ENCODE peak calls at places on chromosomes 4 and X, in seven cellular contexts. One of them, this sample, is unnamed.

GRCh38 chr4:1278336-1278670 is 11.4 kb upstream of the MAEA start:
- DNase-seq in Panc1: peak
- DNase-seq in WTC11: no peak
- DNase-seq in dorsolateral prefrontal cortex: no peak
- DNase-seq in transverse colon: no peak
- DNase-seq in mesothelial cell of epicardium: no peak
- DNase-seq in coronary artery: peak
- DNase-seq in this sample: no peak

GRCh38 chr4:158814207-158814606 is 45.4 kb downstream of the FNIP2 start:
- DNase-seq in dorsolateral prefrontal cortex: no peak
- DNase-seq in coronary artery: no peak
- DNase-seq in transverse colon: no peak
- DNase-seq in WTC11: no peak
- DNase-seq in Panc1: no peak
- DNase-seq in mesothelial cell of epicardium: no peak
- DNase-seq in this sample: no peak

GRCh38 chrX:1554469-1555210 is 17.7 kb upstream of the P2RY8 start:
- DNase-seq in dorsolateral prefrontal cortex: no peak
- DNase-seq in mesothelial cell of epicardium: peak
- DNase-seq in Panc1: no peak
- DNase-seq in WTC11: no peak
- DNase-seq in transverse colon: no peak
- DNase-seq in coronary artery: no peak
- DNase-seq in this sample: no peak

GRCh38 chrX:38879631-38880220 is 78.5 kb downstream of the MID1IP1 start:
- DNase-seq in dorsolateral prefrontal cortex: no peak
- DNase-seq in Panc1: no peak
- DNase-seq in mesothelial cell of epicardium: no peak
- DNase-seq in transverse colon: peak
- DNase-seq in coronary artery: no peak
- DNase-seq in WTC11: no peak
- DNase-seq in this sample: no peak

GRCh38 chr4:161564230-161564834 is 599.5 kb downstream of the FSTL5 start:
- DNase-seq in dorsolateral prefrontal cortex: no peak
- DNase-seq in mesothelial cell of epicardium: no peak
- DNase-seq in coronary artery: no peak
- DNase-seq in transverse colon: no peak
- DNase-seq in Panc1: no peak
- DNase-seq in WTC11: no peak
- DNase-seq in this sample: no peak

GRCh38 chrX:112587194-112587593 is 92.5 kb downstream of the LHFPL1 start:
- DNase-seq in mesothelial cell of epicardium: no peak
- DNase-seq in transverse colon: no peak
- DNase-seq in WTC11: no peak
- DNase-seq in coronary artery: no peak
- DNase-seq in dorsolateral prefrontal cortex: no peak
- DNase-seq in Panc1: no peak
- DNase-seq in this sample: no peak

GRCh38 chr4:151540728-151541437 is 131.9 kb downstream of the FHIP1A start:
- DNase-seq in mesothelial cell of epicardium: peak
- DNase-seq in transverse colon: peak
- DNase-seq in dorsolateral prefrontal cortex: no peak
- DNase-seq in WTC11: no peak
- DNase-seq in Panc1: peak
- DNase-seq in coronary artery: no peak
- DNase-seq in this sample: no peak

GRCh38 chr4:153471691-153472080 is 5.5 kb downstream of the TMEM131L start:
- DNase-seq in WTC11: no peak
- DNase-seq in mesothelial cell of epicardium: no peak
- DNase-seq in coronary artery: no peak
- DNase-seq in transverse colon: no peak
- DNase-seq in Panc1: no peak
- DNase-seq in dorsolateral prefrontal cortex: no peak
- DNase-seq in this sample: no peak

GRCh38 chr4:139943277-139943676 is 210.7 kb downstream of the MAML3 start:
- DNase-seq in dorsolateral prefrontal cortex: no peak
- DNase-seq in mesothelial cell of epicardium: no peak
- DNase-seq in coronary artery: no peak
- DNase-seq in Panc1: no peak
- DNase-seq in WTC11: no peak
- DNase-seq in transverse colon: no peak
- DNase-seq in this sample: no peak

GRCh38 chr4:183483997-183484396 is 20.9 kb upstream of the ING2 start:
- DNase-seq in WTC11: no peak
- DNase-seq in mesothelial cell of epicardium: no peak
- DNase-seq in coronary artery: no peak
- DNase-seq in dorsolateral prefrontal cortex: no peak
- DNase-seq in Panc1: no peak
- DNase-seq in transverse colon: no peak
- DNase-seq in this sample: no peak

GRCh38 chrX:69136546-69137331 is 28.5 kb downstream of the PJA1 start:
- DNase-seq in dorsolateral prefrontal cortex: no peak
- DNase-seq in Panc1: no peak
- DNase-seq in mesothelial cell of epicardium: no peak
- DNase-seq in WTC11: peak
- DNase-seq in coronary artery: no peak
- DNase-seq in transverse colon: no peak
- DNase-seq in this sample: no peak

GRCh38 chr4:181952478-181952877 is 290.7 kb upstream of the TENM3 start:
- DNase-seq in transverse colon: peak
- DNase-seq in mesothelial cell of epicardium: peak
- DNase-seq in coronary artery: no peak
- DNase-seq in WTC11: no peak
- DNase-seq in Panc1: no peak
- DNase-seq in dorsolateral prefrontal cortex: no peak
- DNase-seq in this sample: no peak

GRCh38 chr4:145061325-145061920 is 36.6 kb downstream of the ANAPC10 start:
- DNase-seq in dorsolateral prefrontal cortex: no peak
- DNase-seq in mesothelial cell of epicardium: no peak
- DNase-seq in transverse colon: no peak
- DNase-seq in WTC11: no peak
- DNase-seq in coronary artery: no peak
- DNase-seq in Panc1: peak
- DNase-seq in this sample: no peak

GRCh38 chr4:141158219-141158618 is 24.9 kb upstream of the RNF150 start:
- DNase-seq in WTC11: no peak
- DNase-seq in mesothelial cell of epicardium: no peak
- DNase-seq in coronary artery: no peak
- DNase-seq in transverse colon: no peak
- DNase-seq in Panc1: peak
- DNase-seq in dorsolateral prefrontal cortex: no peak
- DNase-seq in this sample: no peak

GRCh38 chr4:24527371-24527770 is 57.0 kb downstream of the DHX15 start:
- DNase-seq in coronary artery: no peak
- DNase-seq in dorsolateral prefrontal cortex: no peak
- DNase-seq in transverse colon: no peak
- DNase-seq in Panc1: no peak
- DNase-seq in mesothelial cell of epicardium: no peak
- DNase-seq in WTC11: no peak
- DNase-seq in this sample: no peak

GRCh38 chr4:182874158-182874855 is 42.9 kb downstream of the DCTD start:
- DNase-seq in Panc1: no peak
- DNase-seq in WTC11: no peak
- DNase-seq in mesothelial cell of epicardium: no peak
- DNase-seq in transverse colon: no peak
- DNase-seq in dorsolateral prefrontal cortex: no peak
- DNase-seq in coronary artery: no peak
- DNase-seq in this sample: no peak

GRCh38 chrX:103248553-103248952 is 6.4 kb downstream of the TCEAL8 start:
- DNase-seq in WTC11: no peak
- DNase-seq in coronary artery: no peak
- DNase-seq in dorsolateral prefrontal cortex: no peak
- DNase-seq in mesothelial cell of epicardium: no peak
- DNase-seq in Panc1: no peak
- DNase-seq in transverse colon: no peak
- DNase-seq in this sample: no peak
- TF ChIP-seq CTCF in WTC11: no peak
- TF ChIP-seq CTCF in coronary artery: no peak
- TF ChIP-seq CTCF in dorsolateral prefrontal cortex: peak
- TF ChIP-seq CTCF in mesothelial cell of epicardium: peak
- TF ChIP-seq CTCF in Panc1: peak
- TF ChIP-seq CTCF in transverse colon: no peak
- TF ChIP-seq CTCF in this sample: peak

GRCh38 chrX:115547448-115547847 is 13.5 kb upstream of the PLS3 start:
- DNase-seq in Panc1: no peak
- DNase-seq in mesothelial cell of epicardium: no peak
- DNase-seq in transverse colon: no peak
- DNase-seq in dorsolateral prefrontal cortex: no peak
- DNase-seq in coronary artery: no peak
- DNase-seq in WTC11: no peak
- DNase-seq in this sample: no peak
- TF ChIP-seq CTCF in Panc1: peak
- TF ChIP-seq CTCF in mesothelial cell of epicardium: no peak
- TF ChIP-seq CTCF in transverse colon: no peak
- TF ChIP-seq CTCF in dorsolateral prefrontal cortex: no peak
- TF ChIP-seq CTCF in coronary artery: no peak
- TF ChIP-seq CTCF in WTC11: no peak
- TF ChIP-seq CTCF in this sample: peak

GRCh38 chrX:10254746-10255145 is 98.0 kb downstream of the CLCN4 start:
- DNase-seq in dorsolateral prefrontal cortex: no peak
- DNase-seq in mesothelial cell of epicardium: no peak
- DNase-seq in WTC11: no peak
- DNase-seq in transverse colon: no peak
- DNase-seq in coronary artery: no peak
- DNase-seq in Panc1: no peak
- DNase-seq in this sample: no peak
- TF ChIP-seq CTCF in dorsolateral prefrontal cortex: peak
- TF ChIP-seq CTCF in mesothelial cell of epicardium: no peak
- TF ChIP-seq CTCF in WTC11: no peak
- TF ChIP-seq CTCF in transverse colon: peak
- TF ChIP-seq CTCF in coronary artery: no peak
- TF ChIP-seq CTCF in Panc1: peak
- TF ChIP-seq CTCF in this sample: peak

GRCh38 chr4:98630804-98631454 is 27.5 kb downstream of the TSPAN5 start:
- DNase-seq in transverse colon: no peak
- DNase-seq in mesothelial cell of epicardium: no peak
- DNase-seq in WTC11: no peak
- DNase-seq in coronary artery: no peak
- DNase-seq in Panc1: no peak
- DNase-seq in dorsolateral prefrontal cortex: no peak
- DNase-seq in this sample: no peak
- TF ChIP-seq CTCF in transverse colon: no peak
- TF ChIP-seq CTCF in mesothelial cell of epicardium: no peak
- TF ChIP-seq CTCF in WTC11: no peak
- TF ChIP-seq CTCF in coronary artery: no peak
- TF ChIP-seq CTCF in Panc1: peak
- TF ChIP-seq CTCF in dorsolateral prefrontal cortex: peak
- TF ChIP-seq CTCF in this sample: peak

GRCh38 chrX:125289209-125289608 is 30.5 kb upstream of the TEX13C start:
- DNase-seq in dorsolateral prefrontal cortex: no peak
- DNase-seq in WTC11: no peak
- DNase-seq in mesothelial cell of epicardium: no peak
- DNase-seq in Panc1: no peak
- DNase-seq in transverse colon: no peak
- DNase-seq in coronary artery: no peak
- DNase-seq in this sample: no peak

GRCh38 chrX:125288343-125288742 is 31.3 kb upstream of the TEX13C start:
- DNase-seq in transverse colon: no peak
- DNase-seq in dorsolateral prefrontal cortex: no peak
- DNase-seq in coronary artery: no peak
- DNase-seq in WTC11: no peak
- DNase-seq in mesothelial cell of epicardium: no peak
- DNase-seq in Panc1: no peak
- DNase-seq in this sample: no peak

GRCh38 chrX:125291124-125291523 is 28.5 kb upstream of the TEX13C start:
- DNase-seq in transverse colon: no peak
- DNase-seq in dorsolateral prefrontal cortex: no peak
- DNase-seq in coronary artery: no peak
- DNase-seq in Panc1: no peak
- DNase-seq in WTC11: no peak
- DNase-seq in mesothelial cell of epicardium: no peak
- DNase-seq in this sample: no peak

GRCh38 chrX:125289920-125290319 is 29.8 kb upstream of the TEX13C start:
- DNase-seq in mesothelial cell of epicardium: no peak
- DNase-seq in transverse colon: no peak
- DNase-seq in coronary artery: no peak
- DNase-seq in Panc1: no peak
- DNase-seq in dorsolateral prefrontal cortex: no peak
- DNase-seq in WTC11: no peak
- DNase-seq in this sample: no peak

DNA sequence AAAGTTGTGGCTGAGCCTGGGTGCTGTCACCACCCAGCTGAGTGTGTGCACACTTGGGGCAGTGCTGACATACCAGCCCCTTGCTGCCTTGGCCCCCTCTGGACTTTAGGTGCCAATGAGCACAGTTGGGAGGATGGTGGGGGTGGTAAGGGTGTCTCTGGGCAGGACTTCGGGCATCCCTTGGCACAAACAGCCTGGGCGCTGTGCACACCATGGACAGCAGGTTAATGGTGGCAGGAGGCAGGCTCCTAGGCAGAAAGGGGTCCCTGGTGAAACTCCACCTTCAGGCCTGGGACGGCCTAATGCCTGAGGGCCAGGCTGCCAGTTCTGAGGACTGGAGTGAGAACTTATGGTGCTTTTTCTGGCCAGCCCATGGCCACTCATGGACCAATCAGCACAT is 32.4 kb upstream of the TEX13C start:
- DNase-seq in WTC11: no peak
- DNase-seq in transverse colon: no peak
- DNase-seq in mesothelial cell of epicardium: no peak
- DNase-seq in dorsolateral prefrontal cortex: no peak
- DNase-seq in coronary artery: no peak
- DNase-seq in Panc1: no peak
- DNase-seq in this sample: no peak
- TF ChIP-seq CTCF in WTC11: no peak
- TF ChIP-seq CTCF in transverse colon: no peak
- TF ChIP-seq CTCF in mesothelial cell of epicardium: no peak
- TF ChIP-seq CTCF in dorsolateral prefrontal cortex: no peak
- TF ChIP-seq CTCF in coronary artery: no peak
- TF ChIP-seq CTCF in Panc1: no peak
- TF ChIP-seq CTCF in this sample: no peak